ENCODE peak calls at places on chromosomes 5 and 9, in four cellular contexts. One of them, this sample, is unnamed.

GRCh38 chr5:55063899-55064298 is 38.5 kb upstream of the GZMA start:
- DNase-seq in SK-N-SH: no peak
- DNase-seq in IMR-90: peak
- DNase-seq in A549: no peak
- DNase-seq in this sample: no peak

GRCh38 chr9:22228542-22228941 is 218.1 kb upstream of the DMRTA1 start:
- DNase-seq in SK-N-SH: no peak
- DNase-seq in IMR-90: peak
- DNase-seq in A549: no peak
- DNase-seq in this sample: no peak

GRCh38 chr5:134092875-134093274 is 21.6 kb upstream of the TCF7 start:
- DNase-seq in SK-N-SH: no peak
- DNase-seq in IMR-90: peak
- DNase-seq in A549: peak
- DNase-seq in this sample: no peak

GRCh38 chr9:37471942-37472679 is 6.9 kb upstream of the ZBTB5 start:
- DNase-seq in SK-N-SH: no peak
- DNase-seq in IMR-90: peak
- DNase-seq in A549: peak
- DNase-seq in this sample: no peak

GRCh38 chr5:73263001-73263710 is 90.2 kb downstream of the TMEM174 start:
- DNase-seq in SK-N-SH: no peak
- DNase-seq in IMR-90: no peak
- DNase-seq in A549: no peak
- DNase-seq in this sample: no peak

GRCh38 chr9:115985657-115986056 is 167.9 kb upstream of the PAPPA start:
- DNase-seq in SK-N-SH: no peak
- DNase-seq in IMR-90: no peak
- DNase-seq in A549: no peak
- DNase-seq in this sample: no peak

GRCh38 chr5:1771149-1772065 is 28.2 kb downstream of the MRPL36 start:
- DNase-seq in SK-N-SH: no peak
- DNase-seq in IMR-90: no peak
- DNase-seq in A549: no peak
- DNase-seq in this sample: no peak

GRCh38 chr5:108079754-108080153 is 302.1 kb downstream of the FBXL17 start:
- DNase-seq in SK-N-SH: no peak
- DNase-seq in IMR-90: no peak
- DNase-seq in A549: no peak
- DNase-seq in this sample: no peak

GRCh38 chr9:14924821-14925220 is 14.6 kb upstream of the FREM1 start:
- DNase-seq in SK-N-SH: no peak
- DNase-seq in IMR-90: peak
- DNase-seq in A549: no peak
- DNase-seq in this sample: no peak

GRCh38 chr5:68239485-68239884 is 23.9 kb downstream of the PIK3R1 start:
- DNase-seq in SK-N-SH: peak
- DNase-seq in IMR-90: peak
- DNase-seq in A549: no peak
- DNase-seq in this sample: peak

GRCh38 chr5:136766456-136766855 is 401.1 kb upstream of the TRPC7 start:
- DNase-seq in SK-N-SH: no peak
- DNase-seq in IMR-90: no peak
- DNase-seq in A549: peak
- DNase-seq in this sample: no peak

GRCh38 chr9:70229026-70229425 is 29.8 kb upstream of the SMC5 start:
- DNase-seq in SK-N-SH: no peak
- DNase-seq in IMR-90: no peak
- DNase-seq in A549: no peak
- DNase-seq in this sample: no peak

GRCh38 chr5:79133121-79133656 is 21.6 kb downstream of the BHMT start:
- DNase-seq in SK-N-SH: peak
- DNase-seq in IMR-90: peak
- DNase-seq in A549: peak
- DNase-seq in this sample: peak

GRCh38 chr5:36177715-36178556 is 26.0 kb downstream of the SKP2 start:
- DNase-seq in SK-N-SH: peak
- DNase-seq in IMR-90: peak
- DNase-seq in A549: peak
- DNase-seq in this sample: no peak

GRCh38 chr5:135127604-135128240 is 93.7 kb upstream of the PITX1 start:
- DNase-seq in SK-N-SH: no peak
- DNase-seq in IMR-90: peak
- DNase-seq in A549: peak
- DNase-seq in this sample: no peak

GRCh38 chr5:16140417-16140816 is 39.2 kb downstream of the MARCHF11 start:
- DNase-seq in SK-N-SH: no peak
- DNase-seq in IMR-90: no peak
- DNase-seq in A549: no peak
- DNase-seq in this sample: no peak

GRCh38 chr5:76402251-76402879 is 720 bp upstream of the IQGAP2 start:
- DNase-seq in SK-N-SH: peak
- DNase-seq in IMR-90: no peak
- DNase-seq in A549: peak
- DNase-seq in this sample: peak
- TF ChIP-seq RCOR1 in SK-N-SH: no peak
- TF ChIP-seq RCOR1 in IMR-90: no peak
- TF ChIP-seq RCOR1 in A549: no peak
- TF ChIP-seq RCOR1 in this sample: no peak

DNA sequence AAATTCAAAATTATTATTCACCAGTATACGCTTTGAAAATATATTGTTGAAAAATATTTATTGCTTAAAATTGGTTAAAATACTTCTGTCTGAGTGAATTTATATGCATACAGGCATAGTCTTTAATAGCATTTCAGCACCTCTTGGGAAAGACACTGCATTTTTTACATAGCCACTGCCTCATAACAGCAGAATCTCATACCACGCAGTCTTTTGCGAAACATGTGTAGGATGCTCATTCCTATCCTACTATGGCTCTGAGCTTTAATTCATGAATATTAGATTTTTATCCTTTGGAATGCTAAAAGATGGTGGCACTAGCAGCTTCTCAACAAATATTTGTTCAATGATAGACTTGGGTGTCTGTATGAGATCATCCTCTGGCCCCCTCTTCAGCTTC is 94.0 kb upstream of the SH3GL2 start:
- DNase-seq in SK-N-SH: no peak
- DNase-seq in IMR-90: peak
- DNase-seq in A549: no peak
- DNase-seq in this sample: no peak
- TF ChIP-seq RCOR1 in SK-N-SH: no peak
- TF ChIP-seq RCOR1 in IMR-90: no peak
- TF ChIP-seq RCOR1 in A549: no peak
- TF ChIP-seq RCOR1 in this sample: no peak

GRCh38 chr9:111036068-111036789 is 2.0 kb downstream of the LPAR1 start:
- DNase-seq in SK-N-SH: peak
- DNase-seq in IMR-90: peak
- DNase-seq in A549: peak
- DNase-seq in this sample: no peak
- TF ChIP-seq RCOR1 in SK-N-SH: peak
- TF ChIP-seq RCOR1 in IMR-90: no peak
- TF ChIP-seq RCOR1 in A549: no peak
- TF ChIP-seq RCOR1 in this sample: no peak

DNA sequence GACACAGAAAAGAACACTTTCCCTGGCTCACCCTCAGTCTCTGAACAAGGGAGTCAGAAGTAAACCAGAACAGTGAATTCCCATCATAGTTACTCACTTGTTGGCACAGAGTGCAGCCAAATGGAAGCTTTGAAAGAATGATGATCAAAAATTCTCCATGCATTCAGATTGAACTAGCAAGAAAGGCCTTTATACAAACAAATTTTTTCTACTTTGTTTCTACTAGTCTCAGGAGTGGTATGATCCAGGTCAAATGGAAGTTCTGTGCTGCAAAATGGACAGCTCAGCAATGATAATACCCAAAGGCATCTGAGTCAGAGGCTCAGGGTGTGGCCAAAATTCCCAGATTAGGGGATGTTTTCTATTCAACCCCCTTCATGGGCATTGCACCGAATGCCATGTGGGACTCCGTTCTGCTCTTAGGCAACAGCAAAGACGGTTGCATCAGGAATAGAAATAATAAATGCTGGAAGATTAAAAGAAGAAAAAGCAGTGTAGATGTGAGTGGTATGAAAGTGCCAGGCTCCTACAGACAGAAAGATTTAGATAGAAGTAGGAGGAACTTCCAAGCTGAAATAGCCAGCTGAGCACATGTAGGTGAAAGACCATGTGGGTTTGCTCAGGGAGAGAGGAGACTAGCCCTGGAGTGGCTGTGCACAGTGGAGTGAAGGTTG is 24.0 kb upstream of the ASPN start:
- DNase-seq in SK-N-SH: no peak
- DNase-seq in IMR-90: peak
- DNase-seq in A549: peak
- DNase-seq in this sample: no peak
- TF ChIP-seq RCOR1 in SK-N-SH: no peak
- TF ChIP-seq RCOR1 in IMR-90: no peak
- TF ChIP-seq RCOR1 in A549: no peak
- TF ChIP-seq RCOR1 in this sample: no peak

DNA sequence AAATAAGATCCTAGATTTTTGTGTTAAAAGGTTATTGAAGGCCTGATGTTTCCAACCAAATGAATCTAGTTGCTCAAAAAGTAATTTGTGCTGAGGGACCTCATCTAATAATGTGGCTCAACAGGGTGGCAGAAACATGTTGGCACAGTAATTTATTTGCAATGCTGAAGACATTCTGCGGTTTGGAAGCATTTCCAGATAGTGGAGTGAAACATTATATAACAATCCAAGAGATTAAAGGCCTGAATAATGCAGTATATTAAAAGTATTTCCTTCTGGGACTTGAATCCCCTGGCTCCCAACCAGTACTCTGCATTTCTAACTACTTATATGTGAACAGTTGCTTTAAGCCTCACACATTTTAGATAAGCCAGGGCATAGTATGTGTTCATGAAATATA is 25.9 kb upstream of the ALDH1A1 start:
- DNase-seq in SK-N-SH: no peak
- DNase-seq in IMR-90: no peak
- DNase-seq in A549: peak
- DNase-seq in this sample: no peak
- TF ChIP-seq RCOR1 in SK-N-SH: no peak
- TF ChIP-seq RCOR1 in IMR-90: no peak
- TF ChIP-seq RCOR1 in A549: no peak
- TF ChIP-seq RCOR1 in this sample: no peak

GRCh38 chr9:129609486-129610192 is 11.3 kb downstream of the C9orf50 start:
- DNase-seq in SK-N-SH: peak
- DNase-seq in IMR-90: no peak
- DNase-seq in A549: peak
- DNase-seq in this sample: peak
- TF ChIP-seq RCOR1 in SK-N-SH: no peak
- TF ChIP-seq RCOR1 in IMR-90: no peak
- TF ChIP-seq RCOR1 in A549: no peak
- TF ChIP-seq RCOR1 in this sample: no peak

GRCh38 chr9:108479989-108480652 is 375.7 kb downstream of the ACTL7B start:
- DNase-seq in SK-N-SH: no peak
- DNase-seq in IMR-90: no peak
- DNase-seq in A549: no peak
- DNase-seq in this sample: no peak

GRCh38 chr9:108478871-108479332 is 376.9 kb downstream of the ACTL7B start:
- DNase-seq in SK-N-SH: no peak
- DNase-seq in IMR-90: peak
- DNase-seq in A549: peak
- DNase-seq in this sample: no peak

GRCh38 chr9:108477538-108478006 is 378.2 kb downstream of the ACTL7B start:
- DNase-seq in SK-N-SH: no peak
- DNase-seq in IMR-90: peak
- DNase-seq in A549: peak
- DNase-seq in this sample: no peak

GRCh38 chr9:108476574-108476973 is 379.2 kb downstream of the ACTL7B start:
- DNase-seq in SK-N-SH: no peak
- DNase-seq in IMR-90: peak
- DNase-seq in A549: no peak
- DNase-seq in this sample: no peak

DNA sequence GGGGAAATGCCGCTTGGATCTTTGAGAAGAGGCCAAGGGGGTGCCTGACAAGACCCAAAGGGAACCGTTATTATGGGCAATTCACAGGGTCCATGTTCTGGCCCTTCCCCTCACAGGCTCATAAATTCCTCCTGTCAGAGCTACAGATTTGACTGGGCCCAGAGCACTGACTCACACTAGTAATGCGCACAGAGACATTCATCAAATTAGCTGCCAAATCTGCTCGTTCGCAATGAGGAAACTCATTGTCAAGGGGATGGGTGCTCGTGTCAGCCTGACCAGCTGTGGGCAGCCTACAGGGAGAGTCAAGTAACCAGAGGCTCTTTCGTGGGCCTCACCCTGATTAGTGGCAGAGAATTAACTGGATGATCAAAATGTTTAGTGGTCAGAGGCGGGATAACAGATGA is 377.4 kb downstream of the ACTL7B start:
- DNase-seq in SK-N-SH: no peak
- DNase-seq in IMR-90: peak
- DNase-seq in A549: peak
- DNase-seq in this sample: no peak
- TF ChIP-seq RCOR1 in SK-N-SH: no peak
- TF ChIP-seq RCOR1 in IMR-90: no peak
- TF ChIP-seq RCOR1 in A549: no peak
- TF ChIP-seq RCOR1 in this sample: no peak

GRCh38 chr5:116861097-116861496 is 286.5 kb upstream of the SEMA6A start:
- DNase-seq in SK-N-SH: no peak
- DNase-seq in IMR-90: no peak
- DNase-seq in A549: no peak
- DNase-seq in this sample: no peak

GRCh38 chr5:116861662-116862061 is 287.0 kb upstream of the SEMA6A start:
- DNase-seq in SK-N-SH: no peak
- DNase-seq in IMR-90: no peak
- DNase-seq in A549: no peak
- DNase-seq in this sample: no peak

GRCh38 chr5:116858705-116859333 is 284.2 kb upstream of the SEMA6A start:
- DNase-seq in SK-N-SH: no peak
- DNase-seq in IMR-90: no peak
- DNase-seq in A549: no peak
- DNase-seq in this sample: no peak

GRCh38 chr5:116862632-116863455 is 288.2 kb upstream of the SEMA6A start:
- DNase-seq in SK-N-SH: no peak
- DNase-seq in IMR-90: no peak
- DNase-seq in A549: no peak
- DNase-seq in this sample: no peak

DNA sequence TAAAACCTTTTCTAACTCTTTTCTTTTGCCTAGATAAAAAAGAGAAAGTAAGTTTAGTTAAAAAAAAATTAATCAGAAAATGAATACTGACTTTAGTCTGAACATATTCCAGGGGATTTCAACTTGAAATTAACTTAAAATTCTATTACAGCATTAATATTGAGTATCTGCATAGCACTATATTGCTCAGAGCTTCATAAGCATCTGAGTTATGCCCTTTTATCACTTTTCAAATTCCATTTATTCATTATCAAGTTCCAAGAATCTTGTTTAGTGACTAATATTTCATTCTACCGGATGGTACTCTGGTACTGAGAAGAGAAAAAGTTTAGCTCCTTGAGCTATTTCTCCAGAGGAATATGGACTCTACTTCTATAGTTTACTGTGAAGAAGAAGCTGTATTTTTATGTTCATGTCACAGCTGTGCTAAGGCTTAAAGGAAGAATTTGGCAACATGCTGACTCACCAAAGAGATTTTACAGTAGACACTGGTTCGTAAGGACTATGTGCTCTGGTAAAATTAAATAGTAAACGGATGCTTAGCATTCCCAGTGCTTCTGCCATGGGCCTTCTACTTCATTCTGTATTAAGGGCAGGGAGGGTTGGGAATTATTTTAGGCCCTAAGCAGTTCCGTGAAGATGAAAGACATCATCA is 285.2 kb upstream of the SEMA6A start:
- DNase-seq in SK-N-SH: no peak
- DNase-seq in IMR-90: no peak
- DNase-seq in A549: no peak
- DNase-seq in this sample: no peak
- TF ChIP-seq RCOR1 in SK-N-SH: no peak
- TF ChIP-seq RCOR1 in IMR-90: no peak
- TF ChIP-seq RCOR1 in A549: no peak
- TF ChIP-seq RCOR1 in this sample: no peak

This sample was measured in K562.